ENCODE peak calls at places on chromosomes 16 and 17, in eight cellular contexts. V is stomach, K is testis, P is sigmoid colon, T is heart left ventricle, B is tibial nerve, Y is prostate gland, F is breast epithelium. I is an unnamed sample.

GRCh38 chr16:87342978-87343752 is 26.0 kb upstream of the C16orf95 start:
- DNase-seq in P (no peak), B (no peak), K (no peak), Y (no peak), T (peak; percentile 20), F (no peak), V (no peak), I (no peak)

GRCh38 chr17:61451538-61452300 is 503 bp upstream of the TBX4 start:
- DNase-seq in P (peak; percentile 55), B (no peak), K (no peak), F (no peak), T (no peak), V (no peak), Y (no peak), I (no peak)

GRCh38 chr17:45573915-45574314 is 83.4 kb upstream of the PLEKHM1 start:
- DNase-seq in B (no peak), P (no peak), V (no peak), Y (no peak), T (no peak), F (no peak), K (no peak), I (no peak)

GRCh38 chr17:4903051-4903818 is at the start of gene CHRNE:
- DNase-seq in P (peak; percentile 86), V (peak; percentile 88), Y (peak; percentile 89), B (peak; percentile 80), F (peak; percentile 77), K (peak; percentile 93), T (no peak), I (peak; percentile 90)

GRCh38 chr16:88478115-88478514 is 25.0 kb downstream of the ZFPM1 start:
- DNase-seq in F (no peak), Y (no peak), P (no peak), K (no peak), V (no peak), B (no peak), T (no peak), I (no peak)

GRCh38 chr17:7329360-7330098 is 394 bp upstream of the NEURL4 start:
- DNase-seq in P (peak; percentile 100), T (peak; percentile 99), B (peak; percentile 96), V (peak; percentile 98), F (peak; percentile 95), Y (peak; percentile 96), K (peak; percentile 99), I (peak; percentile 99)

GRCh38 chr17:59440757-59441458 is 109.5 kb downstream of the YPEL2 start:
- DNase-seq in T (peak; percentile 79), F (peak; percentile 80), P (peak; percentile 96), Y (peak; percentile 92), K (peak; percentile 98), B (peak; percentile 89), V (peak; percentile 93), I (peak; percentile 92)

GRCh38 chr16:66468321-66468965 is 41.3 kb downstream of the BEAN1 start:
- DNase-seq in P (peak; percentile 48), F (no peak), K (no peak), V (no peak), B (no peak), Y (no peak), T (no peak), I (no peak)

GRCh38 chr17:66830451-66830850 is 4.5 kb upstream of the CACNG5 start:
- DNase-seq in P (peak; percentile 33), V (no peak), T (no peak), K (no peak), Y (no peak), F (no peak), B (no peak), I (no peak)
- H3K4me1 ChIP-seq in P (no peaks in the 10 kb centered on the region), V (no peaks in the 10 kb centered on the region), T (no peaks in the 10 kb centered on the region), K (no peaks in the 10 kb centered on the region), Y (no peaks in the 10 kb centered on the region), F (no peaks in the 10 kb centered on the region), B (no peaks in the 10 kb centered on the region), I (no peaks in the 10 kb centered on the region)

GRCh38 chr17:80503031-80503430 is 26.6 kb upstream of the NPTX1 start:
- DNase-seq in B (no peak), V (no peak), K (no peak), F (no peak), T (no peak), P (no peak), Y (no peak), I (no peak)

GRCh38 chr17:80502578-80502877 is 26.1 kb upstream of the NPTX1 start:
- DNase-seq in Y (no peak), F (no peak), K (no peak), T (no peak), V (no peak), B (no peak), P (no peak), I (no peak)

GRCh38 chr17:80503921-80504320 is 27.5 kb upstream of the NPTX1 start:
- DNase-seq in Y (no peak), F (no peak), V (no peak), T (no peak), K (no peak), B (no peak), P (no peak), I (no peak)

GRCh38 chr17:80499961-80500665 is 23.7 kb upstream of the NPTX1 start:
- DNase-seq in P (no peak), F (no peak), B (no peak), T (no peak), K (peak; percentile 51), Y (no peak), V (no peak), I (no peak)

GRCh38 chr17:80501739-80502577 is 25.6 kb upstream of the NPTX1 start:
- DNase-seq in V (no peak), P (peak; percentile 89), F (no peak), Y (no peak), B (no peak), T (no peak), K (no peak), I (peak; percentile 29)
- H3K4me3 ChIP-seq in V (no peak overlapping the region), P (peak overlapping the region; percentile 30), F (no peak overlapping the region), Y (no peak overlapping the region), B (no peak overlapping the region), T (no peak overlapping the region), K (no peak overlapping the region), I (no peak overlapping the region)

GRCh38 chr17:42272576-42272975 is 3.6 kb downstream of the STAT5B start:
- DNase-seq in P (no peak), T (no peak), Y (no peak), K (no peak), B (no peak), V (no peak), F (no peak), I (no peak)

GRCh38 chr17:42272162-42272561 is 4.0 kb downstream of the STAT5B start:
- DNase-seq in V (no peak), B (no peak), P (no peak), K (no peak), F (no peak), Y (no peak), T (no peak), I (no peak)

GRCh38 chr17:42270175-42270545 is 6.0 kb downstream of the STAT5B start:
- DNase-seq in K (no peak), V (no peak), Y (no peak), T (no peak), F (no peak), B (no peak), P (no peak), I (no peak)

GRCh38 chr17:42271277-42271922 is 4.8 kb downstream of the STAT5B start:
- DNase-seq in B (no peak), T (no peak), Y (no peak), V (no peak), K (no peak), P (no peak), F (no peak), I (no peak)

GRCh38 chr17:42270596-42270995 is 5.6 kb downstream of the STAT5B start:
- DNase-seq in B (no peak), P (no peak), T (no peak), K (peak; percentile 64), F (no peak), V (no peak), Y (no peak), I (no peak)
- TF ChIP-seq POLR2A in B (no peak), P (no peak), T (no peak), K (no peak), F (no peak), V (no peak), Y (no peak), I (no peak)

GRCh38 chr17:17751996-17752821 is 71.0 kb downstream of the RAI1 start:
- DNase-seq in F (peak; percentile 98), T (peak; percentile 98), K (peak; percentile 98), Y (peak; percentile 96), B (peak; percentile 95), P (peak; percentile 98), V (peak; percentile 98), I (peak; percentile 98)
- H3K4me1 ChIP-seq in F (peaks cover 16% of the 10 kb centered on the region), T (peaks cover 66% of the 10 kb centered on the region), K (peaks cover 16% of the 10 kb centered on the region), Y (peaks cover 7% of the 10 kb centered on the region), B (peaks cover 23% of the 10 kb centered on the region), P (no peaks in the 10 kb centered on the region), V (peaks cover 34% of the 10 kb centered on the region), I (peaks cover 42% of the 10 kb centered on the region)

DNA sequence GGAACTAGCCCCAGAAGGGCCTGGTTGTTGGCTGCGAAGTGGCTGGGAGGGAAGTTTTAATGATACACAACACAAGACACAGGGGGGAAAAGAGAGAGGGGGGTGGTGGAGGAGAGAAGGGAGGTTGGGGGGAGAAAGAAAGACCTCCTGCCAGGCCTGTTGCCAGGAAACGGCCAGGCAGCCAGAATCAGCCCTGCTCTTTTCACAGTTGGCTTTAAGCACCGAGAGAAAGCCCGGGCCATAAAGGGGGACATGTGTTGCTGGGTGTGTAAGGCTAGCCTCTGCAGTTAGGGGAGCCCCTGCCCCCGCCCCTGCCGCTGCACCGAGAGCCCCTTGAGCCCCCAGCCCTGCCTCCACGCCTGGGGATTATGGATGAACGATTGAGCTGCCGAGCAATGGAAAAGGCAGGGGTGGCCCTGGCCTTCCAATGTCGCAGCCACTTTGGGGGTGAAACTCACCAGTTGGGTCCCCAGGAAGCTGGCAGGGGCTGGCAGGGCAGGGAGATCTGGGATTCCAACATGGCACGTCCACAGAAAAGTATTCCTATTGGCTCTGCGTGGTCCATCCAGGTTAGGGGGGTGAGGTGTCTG is 13.9 kb upstream of the WNT3 start:
- DNase-seq in V (no peak), B (no peak), F (no peak), T (no peak), Y (no peak), P (no peak), K (no peak), I (no peak)
- H3K4me3 ChIP-seq in V (no peak overlapping the region), B (no peak overlapping the region), F (no peak overlapping the region), T (no peak overlapping the region), Y (no peak overlapping the region), P (no peak overlapping the region), K (no peak overlapping the region), I (no peak overlapping the region)

DNA sequence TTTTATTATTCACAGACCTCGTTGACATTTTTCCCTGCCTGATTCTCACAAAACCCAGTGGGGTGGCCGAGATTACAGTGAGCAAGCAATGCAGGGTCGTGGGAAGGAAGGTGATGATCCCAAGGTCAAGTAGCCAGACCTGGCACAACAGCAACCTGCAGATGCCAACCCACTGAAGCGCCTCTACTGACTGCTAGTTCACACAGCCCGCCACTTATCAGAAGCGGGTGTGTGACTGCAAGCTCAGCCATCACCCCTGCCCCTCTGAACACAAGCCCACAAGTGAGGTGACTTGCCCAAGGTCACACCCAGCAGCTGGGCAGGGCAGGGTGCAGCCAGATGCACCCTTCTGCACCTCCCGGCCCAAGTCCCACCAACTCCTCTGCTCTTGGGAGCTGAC is 7.1 kb downstream of the TFAP4 start:
- DNase-seq in T (no peak), F (no peak), V (no peak), K (no peak), Y (no peak), P (no peak), B (no peak), I (no peak)
- TF ChIP-seq POLR2A in T (no peak), F (no peak), V (no peak), K (no peak), Y (no peak), P (no peak), B (no peak), I (no peak)

I was measured in transverse colon.